ENCODE peak calls at places on chromosome 11, in five cellular contexts. N is astrocyte of the hippocampus; D is substantia nigra; B is fibroblast of the aortic adventitia; U is stimulated activated CD4-positive, alpha-beta T cell treated with anti-CD3 and anti-CD28 coated beads, Interleukin-4, amount 100 ng/mL, for 1 hour. O is an unnamed sample.

GRCh38 chr11:126804363-126804762 is 196.2 kb downstream of the KIRREL3 start:
- DNase-seq in N (no peak), D (no peak), B (no peak), U (no peak), O (no peak)

GRCh38 chr11:78379039-78379670 is 38.5 kb downstream of the GAB2 start:
- DNase-seq in N (no peak), D (no peak), B (no peak), U (no peak), O (peak)

GRCh38 chr11:131977854-131978253 is 607.4 kb downstream of the NTM start:
- DNase-seq in N (peak), D (no peak), B (peak), U (no peak), O (peak)

GRCh38 chr11:70135142-70136132 is 57.3 kb downstream of the ANO1 start:
- DNase-seq in N (no peak), D (no peak), B (peak), U (no peak), O (peak)

GRCh38 chr11:93845181-93846092 is 5.0 kb downstream of the VSTM5 start:
- DNase-seq in N (no peak), D (no peak), B (no peak), U (no peak), O (no peak)

GRCh38 chr11:91907225-91907624 is 317.4 kb upstream of the FAT3 start:
- DNase-seq in N (no peak), D (no peak), B (no peak), U (no peak), O (no peak)

GRCh38 chr11:96969251-96969650 is 579.4 kb downstream of the JRKL start:
- DNase-seq in N (no peak), D (no peak), B (no peak), U (no peak), O (peak)

GRCh38 chr11:9313648-9314290 is 624 bp downstream of the TMEM41B start:
- DNase-seq in N (peak), D (no peak), B (peak), U (peak), O (no peak)

GRCh38 chr11:33406241-33406640 is 149.1 kb downstream of the HIPK3 start:
- DNase-seq in N (no peak), D (no peak), B (no peak), U (no peak), O (no peak)

O was measured in myocyte.